ENCODE peak calls at places on chromosomes 11 and 22, in five cellular contexts. H is CD8-positive, alpha-beta T cell; X is right lobe of liver; O is astrocyte of the spinal cord; N is SK-N-SH. E is an unnamed sample.

GRCh38 chr11:82004537-82005213 is 729.0 kb downstream of the FAM181B start:
- DNase-seq in H (no peak), X (no peak), O (peak; percentile 56), N (no peak), E (no peak)

GRCh38 chr11:93521086-93521485 is 22.1 kb downstream of the SMCO4 start:
- DNase-seq in H (no peak), X (peak; percentile 39), O (no peak), N (no peak), E (no peak)

GRCh38 chr22:19844423-19845368 is 10.0 kb downstream of the GNB1L start:
- DNase-seq in H (no peak), X (peak; percentile 58), O (no peak), N (peak; percentile 80), E (no peak)

GRCh38 chr11:125132586-125132985 is 21.2 kb upstream of the TMEM218 start:
- DNase-seq in H (no peak), X (no peak), O (peak; percentile 12), N (no peak), E (no peak)

GRCh38 chr11:114162719-114163123 is 103.2 kb downstream of the ZBTB16 start:
- DNase-seq in H (no peak), X (peak; percentile 74), O (peak; percentile 100), N (peak; percentile 78), E (no peak)

GRCh38 chr22:24580276-24580675 is 12.6 kb downstream of the LRRC75B start:
- DNase-seq in H (no peak), X (no peak), O (peak; percentile 7), N (no peak), E (no peak)

GRCh38 chr11:28026634-28027290 is 81.2 kb downstream of the KIF18A start:
- DNase-seq in H (no peak), X (no peak), O (no peak), N (no peak), E (no peak)

GRCh38 chr11:126817096-126817495 is 183.5 kb downstream of the KIRREL3 start:
- DNase-seq in H (no peak), X (no peak), O (peak; percentile 22), N (no peak), E (no peak)

GRCh38 chr22:38868886-38869381 is 3.1 kb downstream of the CBX6 start:
- DNase-seq in H (peak; percentile 80), X (peak; percentile 86), O (peak; percentile 50), N (peak; percentile 83), E (no peak)

GRCh38 chr11:83364500-83365059 is 78.4 kb upstream of the CCDC90B start:
- DNase-seq in H (no peak), X (no peak), O (no peak), N (no peak), E (no peak)

DNA sequence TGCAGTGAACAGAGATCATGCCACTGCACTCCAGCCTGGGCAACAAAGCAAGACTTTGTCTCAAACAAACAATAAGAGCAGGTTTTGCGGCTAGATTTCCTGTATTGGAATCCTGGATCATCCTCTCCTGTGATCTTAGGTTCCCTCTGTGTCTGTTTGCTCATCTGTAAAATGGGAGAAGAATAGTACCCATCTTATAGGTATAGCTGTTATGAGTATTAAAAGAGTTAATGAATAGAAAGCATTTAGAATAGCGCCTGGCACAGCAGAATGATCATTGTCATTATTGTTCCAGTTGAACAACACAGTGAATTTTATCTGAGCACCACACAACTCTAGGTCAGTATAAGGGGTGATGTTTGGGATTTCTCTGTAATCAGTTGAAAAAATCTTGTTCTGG is 10.8 kb downstream of the MARK2 start:
- DNase-seq in H (no peak), X (no peak), O (no peak), N (no peak), E (no peak)
- TF ChIP-seq CTCF in H (no peak), X (no peak), O (no peak), N (no peak), E (no peak)

GRCh38 chr11:118789501-118790356 is 1.2 kb downstream of the DDX6 start:
- DNase-seq in H (no peak), X (no peak), O (peak; percentile 33), N (no peak), E (peak; percentile 49)

GRCh38 chr11:118783724-118784495 is 7.1 kb downstream of the DDX6 start:
- DNase-seq in H (no peak), X (no peak), O (no peak), N (no peak), E (no peak)

GRCh38 chr11:118785362-118785761 is 5.6 kb downstream of the DDX6 start:
- DNase-seq in H (no peak), X (no peak), O (peak; percentile 32), N (no peak), E (no peak)

GRCh38 chr11:118790357-118791014 is 478 bp downstream of the DDX6 start:
- DNase-seq in H (peak; percentile 53), X (peak; percentile 72), O (peak; percentile 71), N (peak; percentile 79), E (peak; percentile 33)

GRCh38 chr11:118786657-118787056 is 4.3 kb downstream of the DDX6 start:
- DNase-seq in H (no peak), X (no peak), O (no peak), N (no peak), E (no peak)
- H3K4me3 ChIP-seq in H (peak overlapping the region; percentile 22), X (no peak overlapping the region), O (no peak overlapping the region), N (no peak overlapping the region), E (peak overlapping the region; percentile 27)

GRCh38 chr22:36852056-36852973 is 8.5 kb upstream of the NCF4 start:
- DNase-seq in H (no peak), X (no peak), O (no peak), N (no peak), E (no peak)

GRCh38 chr22:36850682-36851081 is 10.1 kb upstream of the NCF4 start:
- DNase-seq in H (no peak), X (no peak), O (no peak), N (no peak), E (no peak)

GRCh38 chr22:36855478-36855877 is 5.3 kb upstream of the NCF4 start:
- DNase-seq in H (no peak), X (no peak), O (no peak), N (no peak), E (no peak)

GRCh38 chr22:36856121-36856791 is 4.5 kb upstream of the NCF4 start:
- DNase-seq in H (peak; percentile 97), X (peak; percentile 91), O (peak; percentile 88), N (peak; percentile 89), E (peak; percentile 66)

GRCh38 chr22:36853407-36854099 is 7.3 kb upstream of the NCF4 start:
- DNase-seq in H (peak; percentile 72), X (peak; percentile 75), O (peak; percentile 22), N (peak; percentile 70), E (no peak)
- TF ChIP-seq CTCF in H (peak; percentile 70), X (peak; percentile 43), O (peak; percentile 79), N (peak; percentile 66), E (peak; percentile 80)

DNA sequence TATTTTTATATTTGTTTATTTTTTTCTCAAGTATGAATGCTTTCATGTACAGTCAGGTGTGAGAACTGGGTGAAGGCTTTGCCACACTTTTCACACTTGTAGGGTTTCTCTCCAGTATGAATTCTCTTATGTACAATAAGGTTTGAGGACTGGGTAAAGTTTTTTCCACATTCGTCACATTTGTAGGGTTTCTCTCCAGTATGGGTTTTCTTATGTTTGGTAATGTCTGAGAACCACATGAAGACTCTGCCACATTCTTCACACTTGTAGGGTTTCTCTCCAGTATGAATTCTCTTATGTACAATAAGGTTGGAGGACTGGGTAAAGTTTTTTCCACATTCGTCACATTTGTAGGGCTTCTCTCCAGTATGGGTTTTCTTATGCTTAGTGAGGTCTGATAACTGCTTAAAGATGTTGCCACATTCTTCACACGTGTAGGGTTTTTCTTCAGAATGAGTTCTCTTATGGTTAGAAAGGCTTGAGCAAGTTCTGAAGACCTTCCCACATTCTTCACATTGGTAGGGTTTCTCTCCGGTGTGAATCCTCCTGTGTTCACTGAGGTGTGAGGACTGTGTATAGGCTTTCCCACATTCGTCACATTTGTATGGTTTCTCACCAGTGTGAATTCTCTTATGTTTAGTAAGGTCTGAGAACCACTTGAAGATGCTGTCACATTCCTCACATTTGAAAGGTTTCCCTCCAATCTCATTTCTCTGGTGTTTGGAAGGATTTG is 19.7 kb downstream of the ZNF195 start:
- DNase-seq in H (no peak), X (no peak), O (no peak), N (no peak), E (no peak)
- H3K4me3 ChIP-seq in H (no peak overlapping the region), X (no peak overlapping the region), O (no peak overlapping the region), N (no peak overlapping the region), E (no peak overlapping the region)